ENCODE peak calls at places on chromosomes 16 and 17, in ten cellular contexts. One of them, this sample, is unnamed.

GRCh38 chr17:32877164-32877764 is 340 bp upstream of the MYO1D start:
- DNase-seq in non-pigmented ciliary epithelial cell: peak
- DNase-seq in T-helper 2 cell: peak
- DNase-seq in stimulated activated naive CD8-positive, alpha-beta T cell treated with anti-CD3 and anti-CD28 coated beads, Interleukin-15, amount 100 ng/mL, for 72 hours: peak
- DNase-seq in body of pancreas: peak
- DNase-seq in WTC11: peak
- DNase-seq in left ventricle myocardium inferior: peak
- DNase-seq in NCI-H1417: no peak
- DNase-seq in Calu3: peak
- DNase-seq in MCF 10A: peak
- DNase-seq in this sample: peak

GRCh38 chr16:30010817-30011504 is at the start of gene DOC2A:
- DNase-seq in non-pigmented ciliary epithelial cell: no peak
- DNase-seq in T-helper 2 cell: peak
- DNase-seq in stimulated activated naive CD8-positive, alpha-beta T cell treated with anti-CD3 and anti-CD28 coated beads, Interleukin-15, amount 100 ng/mL, for 72 hours: no peak
- DNase-seq in body of pancreas: no peak
- DNase-seq in WTC11: peak
- DNase-seq in left ventricle myocardium inferior: no peak
- DNase-seq in NCI-H1417: peak
- DNase-seq in Calu3: peak
- DNase-seq in MCF 10A: no peak
- DNase-seq in this sample: peak

GRCh38 chr17:14206891-14207290 is 29.8 kb downstream of the CDRT15 start:
- DNase-seq in non-pigmented ciliary epithelial cell: no peak
- DNase-seq in T-helper 2 cell: no peak
- DNase-seq in stimulated activated naive CD8-positive, alpha-beta T cell treated with anti-CD3 and anti-CD28 coated beads, Interleukin-15, amount 100 ng/mL, for 72 hours: no peak
- DNase-seq in body of pancreas: no peak
- DNase-seq in WTC11: no peak
- DNase-seq in left ventricle myocardium inferior: no peak
- DNase-seq in NCI-H1417: no peak
- DNase-seq in Calu3: no peak
- DNase-seq in MCF 10A: no peak
- DNase-seq in this sample: no peak

GRCh38 chr17:60145006-60145935 is 4.5 kb upstream of the CA4 start:
- DNase-seq in non-pigmented ciliary epithelial cell: no peak
- DNase-seq in T-helper 2 cell: no peak
- DNase-seq in stimulated activated naive CD8-positive, alpha-beta T cell treated with anti-CD3 and anti-CD28 coated beads, Interleukin-15, amount 100 ng/mL, for 72 hours: no peak
- DNase-seq in body of pancreas: no peak
- DNase-seq in WTC11: no peak
- DNase-seq in left ventricle myocardium inferior: no peak
- DNase-seq in NCI-H1417: no peak
- DNase-seq in Calu3: no peak
- DNase-seq in MCF 10A: no peak
- DNase-seq in this sample: peak

GRCh38 chr17:4786111-4786491 is at the start of gene VMO1:
- DNase-seq in non-pigmented ciliary epithelial cell: no peak
- DNase-seq in T-helper 2 cell: no peak
- DNase-seq in stimulated activated naive CD8-positive, alpha-beta T cell treated with anti-CD3 and anti-CD28 coated beads, Interleukin-15, amount 100 ng/mL, for 72 hours: peak
- DNase-seq in body of pancreas: no peak
- DNase-seq in WTC11: peak
- DNase-seq in left ventricle myocardium inferior: no peak
- DNase-seq in NCI-H1417: no peak
- DNase-seq in Calu3: no peak
- DNase-seq in MCF 10A: no peak
- DNase-seq in this sample: peak

GRCh38 chr17:3972931-3973330 is 8.7 kb upstream of the ATP2A3 start:
- DNase-seq in non-pigmented ciliary epithelial cell: no peak
- DNase-seq in T-helper 2 cell: no peak
- DNase-seq in stimulated activated naive CD8-positive, alpha-beta T cell treated with anti-CD3 and anti-CD28 coated beads, Interleukin-15, amount 100 ng/mL, for 72 hours: no peak
- DNase-seq in body of pancreas: no peak
- DNase-seq in WTC11: no peak
- DNase-seq in left ventricle myocardium inferior: no peak
- DNase-seq in NCI-H1417: no peak
- DNase-seq in Calu3: no peak
- DNase-seq in MCF 10A: no peak
- DNase-seq in this sample: no peak

GRCh38 chr16:82358161-82358560 is 188.1 kb upstream of the MPHOSPH6 start:
- DNase-seq in non-pigmented ciliary epithelial cell: no peak
- DNase-seq in T-helper 2 cell: no peak
- DNase-seq in stimulated activated naive CD8-positive, alpha-beta T cell treated with anti-CD3 and anti-CD28 coated beads, Interleukin-15, amount 100 ng/mL, for 72 hours: no peak
- DNase-seq in body of pancreas: no peak
- DNase-seq in WTC11: no peak
- DNase-seq in left ventricle myocardium inferior: no peak
- DNase-seq in NCI-H1417: no peak
- DNase-seq in Calu3: no peak
- DNase-seq in MCF 10A: no peak
- DNase-seq in this sample: no peak

GRCh38 chr17:17505151-17505550 is 9.0 kb upstream of the RASD1 start:
- DNase-seq in non-pigmented ciliary epithelial cell: no peak
- DNase-seq in T-helper 2 cell: no peak
- DNase-seq in stimulated activated naive CD8-positive, alpha-beta T cell treated with anti-CD3 and anti-CD28 coated beads, Interleukin-15, amount 100 ng/mL, for 72 hours: no peak
- DNase-seq in body of pancreas: no peak
- DNase-seq in WTC11: no peak
- DNase-seq in left ventricle myocardium inferior: no peak
- DNase-seq in NCI-H1417: no peak
- DNase-seq in Calu3: no peak
- DNase-seq in MCF 10A: no peak
- DNase-seq in this sample: no peak

GRCh38 chr17:15883617-15884111 is 61.3 kb upstream of the ADORA2B start:
- DNase-seq in non-pigmented ciliary epithelial cell: peak
- DNase-seq in T-helper 2 cell: no peak
- DNase-seq in stimulated activated naive CD8-positive, alpha-beta T cell treated with anti-CD3 and anti-CD28 coated beads, Interleukin-15, amount 100 ng/mL, for 72 hours: no peak
- DNase-seq in body of pancreas: no peak
- DNase-seq in WTC11: no peak
- DNase-seq in left ventricle myocardium inferior: no peak
- DNase-seq in NCI-H1417: no peak
- DNase-seq in Calu3: no peak
- DNase-seq in MCF 10A: peak
- DNase-seq in this sample: no peak

GRCh38 chr17:67657596-67657995 is 60.1 kb upstream of the NOL11 start:
- DNase-seq in non-pigmented ciliary epithelial cell: no peak
- DNase-seq in T-helper 2 cell: no peak
- DNase-seq in stimulated activated naive CD8-positive, alpha-beta T cell treated with anti-CD3 and anti-CD28 coated beads, Interleukin-15, amount 100 ng/mL, for 72 hours: no peak
- DNase-seq in body of pancreas: no peak
- DNase-seq in WTC11: no peak
- DNase-seq in left ventricle myocardium inferior: no peak
- DNase-seq in NCI-H1417: no peak
- DNase-seq in Calu3: no peak
- DNase-seq in MCF 10A: no peak
- DNase-seq in this sample: no peak

GRCh38 chr16:70162041-70162451 is 11.5 kb upstream of the CLEC18C start:
- DNase-seq in non-pigmented ciliary epithelial cell: peak
- DNase-seq in T-helper 2 cell: no peak
- DNase-seq in stimulated activated naive CD8-positive, alpha-beta T cell treated with anti-CD3 and anti-CD28 coated beads, Interleukin-15, amount 100 ng/mL, for 72 hours: no peak
- DNase-seq in body of pancreas: no peak
- DNase-seq in WTC11: no peak
- DNase-seq in left ventricle myocardium inferior: no peak
- DNase-seq in NCI-H1417: no peak
- DNase-seq in Calu3: no peak
- DNase-seq in MCF 10A: peak
- DNase-seq in this sample: no peak

GRCh38 chr17:64236827-64237403 is 26.1 kb downstream of the TEX2 start:
- DNase-seq in non-pigmented ciliary epithelial cell: no peak
- DNase-seq in T-helper 2 cell: no peak
- DNase-seq in stimulated activated naive CD8-positive, alpha-beta T cell treated with anti-CD3 and anti-CD28 coated beads, Interleukin-15, amount 100 ng/mL, for 72 hours: no peak
- DNase-seq in body of pancreas: no peak
- DNase-seq in WTC11: no peak
- DNase-seq in left ventricle myocardium inferior: no peak
- DNase-seq in NCI-H1417: no peak
- DNase-seq in Calu3: peak
- DNase-seq in MCF 10A: no peak
- DNase-seq in this sample: peak

GRCh38 chr16:31357324-31358156 is 2.6 kb downstream of the ITGAX start:
- DNase-seq in non-pigmented ciliary epithelial cell: no peak
- DNase-seq in T-helper 2 cell: no peak
- DNase-seq in stimulated activated naive CD8-positive, alpha-beta T cell treated with anti-CD3 and anti-CD28 coated beads, Interleukin-15, amount 100 ng/mL, for 72 hours: no peak
- DNase-seq in body of pancreas: no peak
- DNase-seq in WTC11: no peak
- DNase-seq in left ventricle myocardium inferior: no peak
- DNase-seq in NCI-H1417: no peak
- DNase-seq in Calu3: no peak
- DNase-seq in MCF 10A: no peak
- DNase-seq in this sample: no peak

GRCh38 chr17:48127371-48128051 is 19.9 kb downstream of the SNX11 start:
- DNase-seq in non-pigmented ciliary epithelial cell: no peak
- DNase-seq in T-helper 2 cell: no peak
- DNase-seq in stimulated activated naive CD8-positive, alpha-beta T cell treated with anti-CD3 and anti-CD28 coated beads, Interleukin-15, amount 100 ng/mL, for 72 hours: no peak
- DNase-seq in body of pancreas: no peak
- DNase-seq in WTC11: no peak
- DNase-seq in left ventricle myocardium inferior: no peak
- DNase-seq in NCI-H1417: no peak
- DNase-seq in Calu3: peak
- DNase-seq in MCF 10A: peak
- DNase-seq in this sample: peak

GRCh38 chr16:2748757-2749455 is 3.5 kb upstream of the SRRM2 start:
- DNase-seq in non-pigmented ciliary epithelial cell: no peak
- DNase-seq in T-helper 2 cell: no peak
- DNase-seq in stimulated activated naive CD8-positive, alpha-beta T cell treated with anti-CD3 and anti-CD28 coated beads, Interleukin-15, amount 100 ng/mL, for 72 hours: no peak
- DNase-seq in body of pancreas: peak
- DNase-seq in WTC11: no peak
- DNase-seq in left ventricle myocardium inferior: no peak
- DNase-seq in NCI-H1417: no peak
- DNase-seq in Calu3: no peak
- DNase-seq in MCF 10A: no peak
- DNase-seq in this sample: no peak

GRCh38 chr17:65755799-65756198 is 194.4 kb upstream of the AXIN2 start:
- DNase-seq in non-pigmented ciliary epithelial cell: no peak
- DNase-seq in T-helper 2 cell: no peak
- DNase-seq in stimulated activated naive CD8-positive, alpha-beta T cell treated with anti-CD3 and anti-CD28 coated beads, Interleukin-15, amount 100 ng/mL, for 72 hours: no peak
- DNase-seq in body of pancreas: no peak
- DNase-seq in WTC11: no peak
- DNase-seq in left ventricle myocardium inferior: no peak
- DNase-seq in NCI-H1417: no peak
- DNase-seq in Calu3: no peak
- DNase-seq in MCF 10A: no peak
- DNase-seq in this sample: no peak

GRCh38 chr17:64092952-64093451 is 36.9 kb downstream of the ERN1 start:
- DNase-seq in non-pigmented ciliary epithelial cell: no peak
- DNase-seq in T-helper 2 cell: no peak
- DNase-seq in stimulated activated naive CD8-positive, alpha-beta T cell treated with anti-CD3 and anti-CD28 coated beads, Interleukin-15, amount 100 ng/mL, for 72 hours: no peak
- DNase-seq in body of pancreas: no peak
- DNase-seq in WTC11: no peak
- DNase-seq in left ventricle myocardium inferior: no peak
- DNase-seq in NCI-H1417: no peak
- DNase-seq in Calu3: no peak
- DNase-seq in MCF 10A: no peak
- DNase-seq in this sample: peak

GRCh38 chr16:466651-467050 is 41.2 kb downstream of the RAB11FIP3 start:
- DNase-seq in non-pigmented ciliary epithelial cell: no peak
- DNase-seq in T-helper 2 cell: no peak
- DNase-seq in stimulated activated naive CD8-positive, alpha-beta T cell treated with anti-CD3 and anti-CD28 coated beads, Interleukin-15, amount 100 ng/mL, for 72 hours: no peak
- DNase-seq in body of pancreas: no peak
- DNase-seq in WTC11: no peak
- DNase-seq in left ventricle myocardium inferior: no peak
- DNase-seq in NCI-H1417: no peak
- DNase-seq in Calu3: no peak
- DNase-seq in MCF 10A: no peak
- DNase-seq in this sample: peak

GRCh38 chr17:41498276-41498675 is 7.1 kb downstream of the KRT13 start:
- DNase-seq in non-pigmented ciliary epithelial cell: no peak
- DNase-seq in T-helper 2 cell: no peak
- DNase-seq in stimulated activated naive CD8-positive, alpha-beta T cell treated with anti-CD3 and anti-CD28 coated beads, Interleukin-15, amount 100 ng/mL, for 72 hours: no peak
- DNase-seq in body of pancreas: no peak
- DNase-seq in WTC11: no peak
- DNase-seq in left ventricle myocardium inferior: no peak
- DNase-seq in NCI-H1417: no peak
- DNase-seq in Calu3: no peak
- DNase-seq in MCF 10A: no peak
- DNase-seq in this sample: no peak

GRCh38 chr17:44266402-44267164 is 1.4 kb downstream of the SLC4A1 start:
- DNase-seq in non-pigmented ciliary epithelial cell: no peak
- DNase-seq in T-helper 2 cell: no peak
- DNase-seq in stimulated activated naive CD8-positive, alpha-beta T cell treated with anti-CD3 and anti-CD28 coated beads, Interleukin-15, amount 100 ng/mL, for 72 hours: no peak
- DNase-seq in body of pancreas: no peak
- DNase-seq in WTC11: no peak
- DNase-seq in left ventricle myocardium inferior: no peak
- DNase-seq in NCI-H1417: no peak
- DNase-seq in Calu3: no peak
- DNase-seq in MCF 10A: peak
- DNase-seq in this sample: peak

GRCh38 chr16:86575754-86576557 is 2.4 kb upstream of the FOXL1 start:
- DNase-seq in non-pigmented ciliary epithelial cell: peak
- DNase-seq in T-helper 2 cell: peak
- DNase-seq in stimulated activated naive CD8-positive, alpha-beta T cell treated with anti-CD3 and anti-CD28 coated beads, Interleukin-15, amount 100 ng/mL, for 72 hours: peak
- DNase-seq in body of pancreas: peak
- DNase-seq in WTC11: peak
- DNase-seq in left ventricle myocardium inferior: peak
- DNase-seq in NCI-H1417: peak
- DNase-seq in Calu3: peak
- DNase-seq in MCF 10A: peak
- DNase-seq in this sample: peak

GRCh38 chr16:17518441-17518840 is 47.7 kb upstream of the XYLT1 start:
- DNase-seq in non-pigmented ciliary epithelial cell: no peak
- DNase-seq in T-helper 2 cell: no peak
- DNase-seq in stimulated activated naive CD8-positive, alpha-beta T cell treated with anti-CD3 and anti-CD28 coated beads, Interleukin-15, amount 100 ng/mL, for 72 hours: no peak
- DNase-seq in body of pancreas: no peak
- DNase-seq in WTC11: no peak
- DNase-seq in left ventricle myocardium inferior: no peak
- DNase-seq in NCI-H1417: no peak
- DNase-seq in Calu3: no peak
- DNase-seq in MCF 10A: no peak
- DNase-seq in this sample: no peak

GRCh38 chr17:40329981-40330794 is 21.2 kb downstream of the RARA start:
- DNase-seq in non-pigmented ciliary epithelial cell: no peak
- DNase-seq in T-helper 2 cell: no peak
- DNase-seq in stimulated activated naive CD8-positive, alpha-beta T cell treated with anti-CD3 and anti-CD28 coated beads, Interleukin-15, amount 100 ng/mL, for 72 hours: no peak
- DNase-seq in body of pancreas: peak
- DNase-seq in WTC11: no peak
- DNase-seq in left ventricle myocardium inferior: peak
- DNase-seq in NCI-H1417: peak
- DNase-seq in Calu3: no peak
- DNase-seq in MCF 10A: peak
- DNase-seq in this sample: peak

GRCh38 chr16:6020162-6020980 is 922.8 kb upstream of the EEF2KMT start:
- DNase-seq in non-pigmented ciliary epithelial cell: no peak
- DNase-seq in T-helper 2 cell: no peak
- DNase-seq in stimulated activated naive CD8-positive, alpha-beta T cell treated with anti-CD3 and anti-CD28 coated beads, Interleukin-15, amount 100 ng/mL, for 72 hours: no peak
- DNase-seq in body of pancreas: no peak
- DNase-seq in WTC11: no peak
- DNase-seq in left ventricle myocardium inferior: no peak
- DNase-seq in NCI-H1417: no peak
- DNase-seq in Calu3: no peak
- DNase-seq in MCF 10A: no peak
- DNase-seq in this sample: no peak

GRCh38 chr16:80896778-80897177 is 92.4 kb upstream of the CDYL2 start:
- DNase-seq in non-pigmented ciliary epithelial cell: no peak
- DNase-seq in T-helper 2 cell: no peak
- DNase-seq in stimulated activated naive CD8-positive, alpha-beta T cell treated with anti-CD3 and anti-CD28 coated beads, Interleukin-15, amount 100 ng/mL, for 72 hours: no peak
- DNase-seq in body of pancreas: no peak
- DNase-seq in WTC11: no peak
- DNase-seq in left ventricle myocardium inferior: no peak
- DNase-seq in NCI-H1417: no peak
- DNase-seq in Calu3: no peak
- DNase-seq in MCF 10A: no peak
- DNase-seq in this sample: no peak

GRCh38 chr16:30997887-30998711 is 12.3 kb downstream of the STX1B start:
- DNase-seq in non-pigmented ciliary epithelial cell: peak
- DNase-seq in T-helper 2 cell: no peak
- DNase-seq in stimulated activated naive CD8-positive, alpha-beta T cell treated with anti-CD3 and anti-CD28 coated beads, Interleukin-15, amount 100 ng/mL, for 72 hours: no peak
- DNase-seq in body of pancreas: no peak
- DNase-seq in WTC11: no peak
- DNase-seq in left ventricle myocardium inferior: no peak
- DNase-seq in NCI-H1417: no peak
- DNase-seq in Calu3: peak
- DNase-seq in MCF 10A: peak
- DNase-seq in this sample: no peak

GRCh38 chr16:70290949-70291519 is 1.7 kb upstream of the AARS1 start:
- DNase-seq in non-pigmented ciliary epithelial cell: no peak
- DNase-seq in T-helper 2 cell: no peak
- DNase-seq in stimulated activated naive CD8-positive, alpha-beta T cell treated with anti-CD3 and anti-CD28 coated beads, Interleukin-15, amount 100 ng/mL, for 72 hours: no peak
- DNase-seq in body of pancreas: no peak
- DNase-seq in WTC11: no peak
- DNase-seq in left ventricle myocardium inferior: no peak
- DNase-seq in NCI-H1417: no peak
- DNase-seq in Calu3: no peak
- DNase-seq in MCF 10A: no peak
- DNase-seq in this sample: no peak

GRCh38 chr16:84712801-84713775 is 13.3 kb downstream of the USP10 start:
- DNase-seq in non-pigmented ciliary epithelial cell: no peak
- DNase-seq in T-helper 2 cell: no peak
- DNase-seq in stimulated activated naive CD8-positive, alpha-beta T cell treated with anti-CD3 and anti-CD28 coated beads, Interleukin-15, amount 100 ng/mL, for 72 hours: no peak
- DNase-seq in body of pancreas: no peak
- DNase-seq in WTC11: no peak
- DNase-seq in left ventricle myocardium inferior: no peak
- DNase-seq in NCI-H1417: no peak
- DNase-seq in Calu3: no peak
- DNase-seq in MCF 10A: no peak
- DNase-seq in this sample: no peak

This sample was measured in WERI-Rb-1.